ENCODE peak calls at places on chromosomes 16 and 17, in eight cellular contexts. O is ecto neural progenitor cell; U is stimulated activated CD4-positive, alpha-beta T cell treated with anti-CD3 and anti-CD28 coated beads, Interleukin-1b, Interleukin-23, amount 100 ng/mL, for 24 hours; F is naive B cell; K is AML-193; X is activated CD4-positive, CD25-positive, alpha-beta regulatory T cell; T is stimulated activated CD8-positive, alpha-beta memory T cell treated with anti-CD3 and anti-CD28 coated beads, Interleukin-4, amount 100 ng/mL, for 4 hours; D is memory B cell. I is an unnamed sample.

GRCh38 chr17:30413109-30413508 is 34.4 kb downstream of the CPD start:
- DNase-seq in O (no peak), U (no peak), F (no peak), K (no peak), X (no peak), T (no peak), D (no peak), I (no peak)

GRCh38 chr16:84568066-84568465 is 49.8 kb downstream of the COTL1 start:
- DNase-seq in O (no peak), U (no peak), F (no peak), K (no peak), X (no peak), T (no peak), D (no peak), I (no peak)

GRCh38 chr17:7632492-7632894 is 2.6 kb downstream of the SHBG start:
- DNase-seq in O (no peak), U (no peak), F (no peak), K (peak), X (no peak), T (no peak), D (no peak), I (no peak)

GRCh38 chr16:30567991-30568638 is 3.4 kb downstream of the ZNF688 start:
- DNase-seq in O (no peak), U (no peak), F (peak), K (peak), X (peak), T (no peak), D (no peak), I (no peak)

GRCh38 chr16:11312718-11313492 is 31.8 kb upstream of the PRM1 start:
- DNase-seq in O (no peak), U (no peak), F (no peak), K (no peak), X (no peak), T (no peak), D (no peak), I (no peak)

GRCh38 chr17:19370493-19370960 is 7.8 kb upstream of the MAPK7 start:
- DNase-seq in O (no peak), U (no peak), F (peak), K (peak), X (no peak), T (no peak), D (no peak), I (no peak)

GRCh38 chr16:2008009-2008526 is 1.6 kb downstream of the ZNF598 start:
- DNase-seq in O (no peak), U (no peak), F (no peak), K (peak), X (no peak), T (no peak), D (no peak), I (no peak)

GRCh38 chr16:84527486-84528269 is 23.2 kb upstream of the MEAK7 start:
- DNase-seq in O (no peak), U (no peak), F (no peak), K (peak), X (no peak), T (no peak), D (no peak), I (no peak)

GRCh38 chr16:68740628-68741346 is 3.7 kb downstream of the CDH1 start:
- DNase-seq in O (no peak), U (no peak), F (no peak), K (no peak), X (no peak), T (no peak), D (no peak), I (no peak)

GRCh38 chr16:67537636-67538591 is 9.3 kb downstream of the RIPOR1 start:
- DNase-seq in O (peak), U (peak), F (peak), K (peak), X (peak), T (peak), D (peak), I (peak)

GRCh38 chr17:10729334-10730193 is at the start of gene TMEM220:
- DNase-seq in O (peak), U (no peak), F (peak), K (peak), X (no peak), T (peak), D (peak), I (peak)

GRCh38 chr17:2634361-2634960 is 41.0 kb downstream of the PAFAH1B1 start:
- DNase-seq in O (no peak), U (no peak), F (no peak), K (no peak), X (no peak), T (no peak), D (no peak), I (no peak)

GRCh38 chr17:193841-194806 is 12.7 kb upstream of the DOC2B start:
- DNase-seq in O (no peak), U (no peak), F (no peak), K (no peak), X (no peak), T (no peak), D (no peak), I (no peak)

GRCh38 chr17:4600563-4600962 is 16.2 kb downstream of the SMTNL2 start:
- DNase-seq in O (peak), U (no peak), F (no peak), K (no peak), X (no peak), T (no peak), D (no peak), I (no peak)

GRCh38 chr17:59391026-59391425 is 59.6 kb downstream of the YPEL2 start:
- DNase-seq in O (no peak), U (no peak), F (no peak), K (no peak), X (no peak), T (no peak), D (no peak), I (no peak)

GRCh38 chr17:80821546-80821945 is 170.1 kb upstream of the CHMP6 start:
- DNase-seq in O (no peak), U (no peak), F (no peak), K (no peak), X (no peak), T (no peak), D (no peak), I (no peak)

GRCh38 chr16:8665529-8665928 is 8.9 kb upstream of the ABAT start:
- DNase-seq in O (no peak), U (no peak), F (no peak), K (no peak), X (no peak), T (no peak), D (no peak), I (no peak)